ENCODE peak calls at places on chromosome 11, in eight cellular contexts. C is uterus; Y is SJCRH30; R is DND-41; S is AG04450; U is thoracic aorta; V is H7; I is naive thymus-derived CD4-positive, alpha-beta T cell. K is an unnamed sample.

GRCh38 chr11:134034496-134035381 is 34.1 kb upstream of the JAM3 start:
- DNase-seq in C (no peak), Y (no peak), R (peak; percentile 32), S (no peak), U (no peak), V (no peak), I (no peak), K (no peak)

GRCh38 chr11:80595011-80595410 is 1154.2 kb upstream of the TENM4 start:
- DNase-seq in C (no peak), Y (no peak), R (no peak), S (no peak), U (no peak), V (no peak), I (no peak), K (no peak)

GRCh38 chr11:11192541-11192940 is 160.5 kb downstream of the CSNK2A3 start:
- DNase-seq in C (no peak), Y (no peak), R (no peak), S (no peak), U (no peak), V (no peak), I (no peak), K (no peak)

GRCh38 chr11:13962562-13963168 is at the start of gene SPON1:
- DNase-seq in C (peak; percentile 42), Y (no peak), R (no peak), S (no peak), U (no peak), V (peak; percentile 89), I (no peak), K (peak; percentile 53)

GRCh38 chr11:112518371-112518770 is 257.7 kb upstream of the PLET1 start:
- DNase-seq in C (no peak), Y (peak; percentile 37), R (no peak), S (no peak), U (no peak), V (no peak), I (no peak), K (no peak)

GRCh38 chr11:70783356-70783755 is 385.0 kb downstream of the CTTN start:
- DNase-seq in C (no peak), Y (no peak), R (no peak), S (no peak), U (no peak), V (no peak), I (no peak), K (no peak)

GRCh38 chr11:76624515-76625379 is 45.8 kb downstream of the LRRC32 start:
- DNase-seq in C (no peak), Y (no peak), R (no peak), S (no peak), U (no peak), V (no peak), I (no peak), K (no peak)

GRCh38 chr11:119108151-119108856 is 1.2 kb downstream of the C2CD2L start:
- DNase-seq in C (no peak), Y (peak; percentile 70), R (peak; percentile 65), S (no peak), U (no peak), V (peak; percentile 70), I (peak; percentile 44), K (peak; percentile 39)

GRCh38 chr11:2263012-2263565 is 7.3 kb downstream of the ASCL2 start:
- DNase-seq in C (no peak), Y (no peak), R (no peak), S (no peak), U (no peak), V (peak; percentile 61), I (no peak), K (peak; percentile 7)

GRCh38 chr11:128520886-128521696 is 66.3 kb downstream of the ETS1 start:
- DNase-seq in C (no peak), Y (peak; percentile 45), R (no peak), S (no peak), U (no peak), V (no peak), I (peak; percentile 45), K (no peak)

GRCh38 chr11:73314121-73314948 is 6.3 kb downstream of the ARHGEF17 start:
- DNase-seq in C (peak; percentile 60), Y (peak; percentile 81), R (no peak), S (no peak), U (no peak), V (peak; percentile 70), I (no peak), K (no peak)

GRCh38 chr11:132125855-132126841 is 755.7 kb downstream of the NTM start:
- DNase-seq in C (no peak), Y (peak; percentile 34), R (peak; percentile 29), S (no peak), U (no peak), V (peak; percentile 67), I (no peak), K (peak; percentile 28)

GRCh38 chr11:134585666-134586285 is 173.7 kb upstream of the B3GAT1 start:
- DNase-seq in C (no peak), Y (no peak), R (peak; percentile 2), S (no peak), U (no peak), V (no peak), I (no peak), K (no peak)

GRCh38 chr11:77724639-77725038 is 87.0 kb upstream of the CLNS1A start:
- DNase-seq in C (no peak), Y (no peak), R (no peak), S (no peak), U (no peak), V (no peak), I (no peak), K (no peak)

GRCh38 chr11:93054279-93054678 is 84.8 kb downstream of the MTNR1B start:
- DNase-seq in C (no peak), Y (no peak), R (no peak), S (no peak), U (no peak), V (no peak), I (no peak), K (no peak)

GRCh38 chr11:72238492-72239295 is 5.3 kb downstream of the PHOX2A start:
- DNase-seq in C (no peak), Y (no peak), R (no peak), S (no peak), U (no peak), V (peak; percentile 81), I (no peak), K (no peak)

GRCh38 chr11:72241290-72241781 is 2.6 kb downstream of the PHOX2A start:
- DNase-seq in C (no peak), Y (no peak), R (no peak), S (no peak), U (no peak), V (peak; percentile 81), I (no peak), K (no peak)

GRCh38 chr11:72239296-72239848 is 4.6 kb downstream of the PHOX2A start:
- DNase-seq in C (peak; percentile 61), Y (no peak), R (no peak), S (no peak), U (no peak), V (no peak), I (no peak), K (no peak)

GRCh38 chr11:72240461-72241289 is 3.3 kb downstream of the PHOX2A start:
- DNase-seq in C (no peak), Y (peak; percentile 28), R (no peak), S (no peak), U (no peak), V (peak; percentile 80), I (no peak), K (no peak)

DNA sequence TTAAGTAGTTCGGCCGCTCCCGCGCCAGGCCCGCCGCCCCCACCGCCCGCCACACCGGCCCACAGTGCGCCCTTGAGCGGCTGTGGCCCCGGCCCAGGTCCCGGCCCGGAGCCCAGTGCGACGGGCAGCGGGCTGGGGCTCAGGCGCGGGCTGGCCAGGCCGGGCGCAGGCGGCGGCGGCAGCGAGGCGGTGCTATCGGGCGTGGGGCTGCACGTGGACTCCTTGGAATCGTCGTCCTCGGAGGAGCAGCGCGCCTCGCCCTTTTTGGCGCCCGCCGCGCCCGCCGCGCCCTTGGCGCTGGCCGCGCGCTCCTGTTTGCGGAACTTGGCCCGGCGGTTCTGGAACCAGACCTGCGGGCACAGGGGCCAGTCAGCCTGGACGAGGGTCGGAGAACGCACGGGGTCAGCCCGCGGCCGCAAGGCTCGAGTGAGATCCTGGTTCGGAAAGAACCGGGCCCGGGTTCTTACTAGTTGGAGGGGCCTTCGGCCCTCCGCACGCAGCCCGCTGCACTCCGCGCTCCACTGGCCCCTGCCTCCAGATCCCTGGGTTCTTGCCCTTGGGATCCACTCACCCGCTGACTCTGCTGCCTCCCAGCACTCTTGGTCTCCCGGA is 4.0 kb downstream of the PHOX2A start:
- DNase-seq in C (no peak), Y (no peak), R (no peak), S (no peak), U (no peak), V (peak; percentile 87), I (no peak), K (no peak)
- H3K27me3 ChIP-seq in C (peaks cover 38% of the 10 kb centered on the region), Y (no peaks in the 10 kb centered on the region), R (no peaks in the 10 kb centered on the region), S (peaks cover 41% of the 10 kb centered on the region), U (no peaks in the 10 kb centered on the region), V (peaks cover 59% of the 10 kb centered on the region), I (no peaks in the 10 kb centered on the region), K (peaks cover 36% of the 10 kb centered on the region)

DNA sequence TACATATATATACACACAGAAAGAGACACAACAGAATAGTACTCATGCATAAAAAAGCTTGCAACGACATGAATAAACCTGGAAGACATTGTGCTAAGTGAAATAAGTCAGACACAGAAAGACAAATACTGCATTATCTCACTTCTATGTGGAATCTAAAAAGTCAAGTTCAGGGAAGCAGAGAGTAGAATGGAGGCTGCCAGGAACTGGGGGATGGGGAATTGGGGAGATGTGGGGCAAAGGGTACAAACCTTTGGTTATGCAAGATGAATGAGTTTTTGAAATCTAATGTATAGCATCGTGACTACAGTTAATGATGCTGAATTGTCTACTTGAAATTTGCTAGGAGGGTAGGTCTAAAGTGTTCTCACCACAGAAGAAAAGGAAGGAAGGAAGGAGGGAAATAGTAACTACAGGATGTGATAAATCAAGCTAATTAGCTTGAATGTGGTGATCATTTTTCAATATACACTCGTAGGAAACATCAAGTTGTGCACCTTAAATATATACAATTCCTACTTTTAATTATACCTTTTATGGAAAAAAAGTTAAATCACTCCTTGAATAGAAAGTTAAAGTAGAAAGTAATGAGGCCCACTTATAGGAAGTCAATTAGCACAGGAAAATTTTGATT is 33.8 kb downstream of the MMP13 start:
- DNase-seq in C (no peak), Y (no peak), R (no peak), S (no peak), U (no peak), V (no peak), I (no peak), K (no peak)
- H3K4me3 ChIP-seq in C (no peak overlapping the region), Y (no peak overlapping the region), R (no peak overlapping the region), S (no peak overlapping the region), U (no peak overlapping the region), V (no peak overlapping the region), I (no peak overlapping the region), K (no peak overlapping the region)

DNA sequence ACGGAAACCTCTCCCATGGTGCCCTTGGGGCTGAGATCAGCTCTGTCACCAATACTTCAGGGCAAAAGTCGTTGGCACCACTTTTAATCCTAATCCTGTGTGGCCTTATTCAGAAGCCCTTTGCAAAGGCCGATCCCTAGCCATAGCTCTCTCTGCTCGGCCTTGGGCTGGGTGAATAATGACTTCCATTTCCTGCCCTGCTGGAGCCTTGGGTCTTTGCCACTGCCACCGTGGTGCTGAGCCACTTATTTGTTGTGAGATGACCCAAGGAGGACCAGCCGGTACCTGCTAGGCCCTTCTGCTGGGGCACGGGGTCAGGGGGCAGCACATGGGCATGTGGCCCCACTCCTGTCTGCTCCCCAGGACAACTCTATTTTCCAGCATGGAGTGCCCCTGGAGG is 188.2 kb downstream of the ST3GAL4 start:
- DNase-seq in C (no peak), Y (no peak), R (no peak), S (no peak), U (no peak), V (peak; percentile 57), I (no peak), K (no peak)
- H3K27me3 ChIP-seq in C (no peaks in the 10 kb centered on the region), Y (no peaks in the 10 kb centered on the region), R (peaks cover 3% of the 10 kb centered on the region), S (peaks cover 2% of the 10 kb centered on the region), U (no peaks in the 10 kb centered on the region), V (no peaks in the 10 kb centered on the region), I (no peaks in the 10 kb centered on the region), K (no peaks in the 10 kb centered on the region)

GRCh38 chr11:8239536-8240228 is 24.0 kb downstream of the LMO1 start:
- DNase-seq in C (no peak), Y (no peak), R (no peak), S (no peak), U (no peak), V (no peak), I (no peak), K (no peak)
- H3K4me3 ChIP-seq in C (no peak overlapping the region), Y (no peak overlapping the region), R (no peak overlapping the region), S (no peak overlapping the region), U (no peak overlapping the region), V (no peak overlapping the region), I (no peak overlapping the region), K (no peak overlapping the region)